ENCODE peak calls at places on chromosomes 7 and 10, in seven cellular contexts. X, M, E, B, V, H and K are unnamed samples.

GRCh38 chr7:95527033-95527775 is 41.5 kb downstream of the ASB4 start:
- DNase-seq in X (peak), M (no peak), E (no peak), B (peak), V (no peak), H (no peak), K (peak)

GRCh38 chr10:127934383-127934782 is 27.5 kb downstream of the PTPRE start:
- DNase-seq in X (no peak), M (no peak), E (no peak), B (no peak), V (no peak), H (no peak), K (no peak)

GRCh38 chr7:10950494-10950893 is 23.2 kb upstream of the PHF14 start:
- DNase-seq in X (no peak), M (no peak), E (no peak), B (no peak), V (no peak), H (no peak), K (no peak)

GRCh38 chr7:131625817-131626372 is 69.5 kb upstream of the PODXL start:
- DNase-seq in X (peak), M (peak), E (no peak), B (no peak), V (no peak), H (no peak), K (no peak)

GRCh38 chr10:3887885-3888476 is 103.0 kb upstream of the KLF6 start:
- DNase-seq in X (no peak), M (peak), E (no peak), B (no peak), V (peak), H (peak), K (no peak)

GRCh38 chr7:15317215-15317614 is 244.6 kb downstream of the AGMO start:
- DNase-seq in X (no peak), M (no peak), E (no peak), B (no peak), V (no peak), H (no peak), K (no peak)

GRCh38 chr7:124924906-124925305 is 4.7 kb downstream of the POT1 start:
- DNase-seq in X (no peak), M (no peak), E (no peak), B (no peak), V (no peak), H (no peak), K (no peak)

GRCh38 chr7:22718200-22718711 is 8.7 kb upstream of the IL6 start:
- DNase-seq in X (no peak), M (peak), E (no peak), B (no peak), V (no peak), H (no peak), K (no peak)

GRCh38 chr10:109987413-109987812 is 20.4 kb upstream of the ADD3 start:
- DNase-seq in X (no peak), M (no peak), E (no peak), B (no peak), V (no peak), H (no peak), K (no peak)

GRCh38 chr10:86671985-86672710 is 3.8 kb downstream of the LDB3 start:
- DNase-seq in X (peak), M (no peak), E (no peak), B (no peak), V (no peak), H (no peak), K (no peak)

GRCh38 chr10:71371750-71372166 is 25.0 kb upstream of the CDH23 start:
- DNase-seq in X (no peak), M (no peak), E (no peak), B (no peak), V (no peak), H (no peak), K (no peak)

GRCh38 chr7:98211676-98212531 is 665 bp downstream of the BHLHA15 start:
- DNase-seq in X (peak), M (no peak), E (no peak), B (no peak), V (no peak), H (no peak), K (no peak)

GRCh38 chr7:2086229-2086628 is 146.5 kb downstream of the MAD1L1 start:
- DNase-seq in X (no peak), M (no peak), E (no peak), B (no peak), V (no peak), H (no peak), K (no peak)

GRCh38 chr10:78913219-78914059 is 155.3 kb upstream of the ZMIZ1 start:
- DNase-seq in X (peak), M (no peak), E (no peak), B (peak), V (no peak), H (no peak), K (no peak)

GRCh38 chr10:404991-405390 is 269.7 kb downstream of the ZMYND11 start:
- DNase-seq in X (no peak), M (no peak), E (no peak), B (no peak), V (no peak), H (no peak), K (no peak)

GRCh38 chr10:47206449-47207279 is 93.3 kb upstream of the GDF10 start:
- DNase-seq in X (no peak), M (no peak), E (no peak), B (no peak), V (no peak), H (no peak), K (no peak)